ENCODE peak calls at places on chromosome 6, in seven cellular contexts. One of them, this sample, is unnamed.

GRCh38 chr6:17186925-17187324 is 85.1 kb downstream of the STMND1 start:
- DNase-seq in A673: no peak
- DNase-seq in mesendoderm: no peak
- DNase-seq in testis: no peak
- DNase-seq in tibial nerve: no peak
- DNase-seq in hepatocyte: no peak
- DNase-seq in heart left ventricle: no peak
- DNase-seq in this sample: no peak

GRCh38 chr6:23244300-23244699 is 674.9 kb downstream of the HDGFL1 start:
- DNase-seq in A673: no peak
- DNase-seq in mesendoderm: no peak
- DNase-seq in testis: no peak
- DNase-seq in tibial nerve: no peak
- DNase-seq in hepatocyte: no peak
- DNase-seq in heart left ventricle: no peak
- DNase-seq in this sample: no peak

GRCh38 chr6:103122766-103123601 is 1729.5 kb downstream of the GRIK2 start:
- DNase-seq in A673: peak; percentile 87
- DNase-seq in mesendoderm: peak; percentile 88
- DNase-seq in testis: peak; percentile 86
- DNase-seq in tibial nerve: no peak
- DNase-seq in hepatocyte: peak; percentile 86
- DNase-seq in heart left ventricle: no peak
- DNase-seq in this sample: peak; percentile 90

GRCh38 chr6:108811490-108811889 is 36.7 kb upstream of the ARMC2 start:
- DNase-seq in A673: no peak
- DNase-seq in mesendoderm: no peak
- DNase-seq in testis: no peak
- DNase-seq in tibial nerve: no peak
- DNase-seq in hepatocyte: no peak
- DNase-seq in heart left ventricle: no peak
- DNase-seq in this sample: no peak

GRCh38 chr6:119256978-119257462 is 92.5 kb downstream of the MAN1A1 start:
- DNase-seq in A673: no peak
- DNase-seq in mesendoderm: no peak
- DNase-seq in testis: no peak
- DNase-seq in tibial nerve: no peak
- DNase-seq in hepatocyte: no peak
- DNase-seq in heart left ventricle: no peak
- DNase-seq in this sample: no peak

GRCh38 chr6:106501836-106502447 is 127.4 kb downstream of the RTN4IP1 start:
- DNase-seq in A673: no peak
- DNase-seq in mesendoderm: no peak
- DNase-seq in testis: no peak
- DNase-seq in tibial nerve: no peak
- DNase-seq in hepatocyte: no peak
- DNase-seq in heart left ventricle: no peak
- DNase-seq in this sample: no peak

GRCh38 chr6:100269189-100269588 is 195.5 kb downstream of the SIM1 start:
- DNase-seq in A673: no peak
- DNase-seq in mesendoderm: no peak
- DNase-seq in testis: no peak
- DNase-seq in tibial nerve: no peak
- DNase-seq in hepatocyte: no peak
- DNase-seq in heart left ventricle: no peak
- DNase-seq in this sample: no peak

GRCh38 chr6:40788661-40789111 is 201.5 kb upstream of the LRFN2 start:
- DNase-seq in A673: no peak
- DNase-seq in mesendoderm: no peak
- DNase-seq in testis: no peak
- DNase-seq in tibial nerve: no peak
- DNase-seq in hepatocyte: no peak
- DNase-seq in heart left ventricle: no peak
- DNase-seq in this sample: peak; percentile 46

GRCh38 chr6:154731296-154732218 is 1.7 kb upstream of the SCAF8 start:
- DNase-seq in A673: peak; percentile 32
- DNase-seq in mesendoderm: peak; percentile 64
- DNase-seq in testis: no peak
- DNase-seq in tibial nerve: no peak
- DNase-seq in hepatocyte: no peak
- DNase-seq in heart left ventricle: no peak
- DNase-seq in this sample: no peak

GRCh38 chr6:35085359-35086281 is 55.5 kb downstream of the TCP11 start:
- DNase-seq in A673: no peak
- DNase-seq in mesendoderm: no peak
- DNase-seq in testis: no peak
- DNase-seq in tibial nerve: no peak
- DNase-seq in hepatocyte: no peak
- DNase-seq in heart left ventricle: peak; percentile 7
- DNase-seq in this sample: no peak

GRCh38 chr6:156013155-156013554 is 557.5 kb upstream of the NOX3 start:
- DNase-seq in A673: peak; percentile 72
- DNase-seq in mesendoderm: no peak
- DNase-seq in testis: no peak
- DNase-seq in tibial nerve: no peak
- DNase-seq in hepatocyte: no peak
- DNase-seq in heart left ventricle: no peak
- DNase-seq in this sample: no peak

GRCh38 chr6:107386340-107386739 is 73.0 kb downstream of the PDSS2 start:
- DNase-seq in A673: peak; percentile 5
- DNase-seq in mesendoderm: no peak
- DNase-seq in testis: no peak
- DNase-seq in tibial nerve: no peak
- DNase-seq in hepatocyte: no peak
- DNase-seq in heart left ventricle: no peak
- DNase-seq in this sample: no peak

GRCh38 chr6:38337819-38338465 is 301.8 kb downstream of the BTBD9 start:
- DNase-seq in A673: peak; percentile 11
- DNase-seq in mesendoderm: no peak
- DNase-seq in testis: no peak
- DNase-seq in tibial nerve: no peak
- DNase-seq in hepatocyte: peak; percentile 23
- DNase-seq in heart left ventricle: no peak
- DNase-seq in this sample: no peak

GRCh38 chr6:112525749-112526148 is 178.6 kb downstream of the RFPL4B start:
- DNase-seq in A673: no peak
- DNase-seq in mesendoderm: no peak
- DNase-seq in testis: no peak
- DNase-seq in tibial nerve: no peak
- DNase-seq in hepatocyte: no peak
- DNase-seq in heart left ventricle: no peak
- DNase-seq in this sample: no peak

GRCh38 chr6:159691963-159692287 is 1.1 kb downstream of the SOD2 start:
- DNase-seq in A673: no peak
- DNase-seq in mesendoderm: peak; percentile 29
- DNase-seq in testis: no peak
- DNase-seq in tibial nerve: no peak
- DNase-seq in hepatocyte: no peak
- DNase-seq in heart left ventricle: no peak
- DNase-seq in this sample: peak; percentile 11

GRCh38 chr6:98094696-98095095 is 739.7 kb upstream of the POU3F2 start:
- DNase-seq in A673: no peak
- DNase-seq in mesendoderm: no peak
- DNase-seq in testis: no peak
- DNase-seq in tibial nerve: no peak
- DNase-seq in hepatocyte: no peak
- DNase-seq in heart left ventricle: no peak
- DNase-seq in this sample: no peak

GRCh38 chr6:6597682-6598081 is 9.2 kb downstream of the LY86 start:
- DNase-seq in A673: no peak
- DNase-seq in mesendoderm: no peak
- DNase-seq in testis: no peak
- DNase-seq in tibial nerve: no peak
- DNase-seq in hepatocyte: no peak
- DNase-seq in heart left ventricle: no peak
- DNase-seq in this sample: no peak

GRCh38 chr6:24060982-24061754 is 64.8 kb upstream of the NRSN1 start:
- DNase-seq in A673: no peak
- DNase-seq in mesendoderm: no peak
- DNase-seq in testis: no peak
- DNase-seq in tibial nerve: no peak
- DNase-seq in hepatocyte: no peak
- DNase-seq in heart left ventricle: no peak
- DNase-seq in this sample: no peak

GRCh38 chr6:36305885-36306284 is 30.8 kb downstream of the BNIP5 start:
- DNase-seq in A673: no peak
- DNase-seq in mesendoderm: no peak
- DNase-seq in testis: no peak
- DNase-seq in tibial nerve: no peak
- DNase-seq in hepatocyte: no peak
- DNase-seq in heart left ventricle: no peak
- DNase-seq in this sample: no peak

GRCh38 chr6:13346245-13346644 is 17.9 kb upstream of the TBC1D7 start:
- DNase-seq in A673: no peak
- DNase-seq in mesendoderm: no peak
- DNase-seq in testis: no peak
- DNase-seq in tibial nerve: no peak
- DNase-seq in hepatocyte: no peak
- DNase-seq in heart left ventricle: no peak
- DNase-seq in this sample: no peak

GRCh38 chr6:18668994-18669393 is 281.8 kb downstream of the RNF144B start:
- DNase-seq in A673: no peak
- DNase-seq in mesendoderm: peak; percentile 3
- DNase-seq in testis: no peak
- DNase-seq in tibial nerve: no peak
- DNase-seq in hepatocyte: no peak
- DNase-seq in heart left ventricle: no peak
- DNase-seq in this sample: no peak

DNA sequence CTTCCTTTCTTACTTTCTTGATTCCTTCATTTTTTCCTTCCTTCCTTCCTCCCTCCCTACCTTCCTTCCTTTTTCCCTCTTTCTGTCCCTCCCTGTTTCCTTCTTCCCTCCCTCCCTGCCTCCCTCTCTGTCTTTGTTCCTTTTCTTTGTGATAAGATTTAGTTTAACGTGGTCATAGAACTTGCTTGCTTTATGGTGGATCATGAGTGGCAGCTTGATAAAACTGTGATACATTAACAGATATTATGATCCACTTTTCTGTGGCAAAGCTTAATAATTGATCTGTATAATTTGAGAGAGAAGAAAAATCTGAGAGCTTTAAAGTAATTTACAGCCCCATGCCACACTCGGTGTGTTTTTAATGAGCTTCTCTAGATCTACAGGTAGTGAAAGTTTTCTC is 280.5 kb downstream of the RNF144B start:
- DNase-seq in A673: no peak
- DNase-seq in mesendoderm: no peak
- DNase-seq in testis: no peak
- DNase-seq in tibial nerve: no peak
- DNase-seq in hepatocyte: peak; percentile 7
- DNase-seq in heart left ventricle: no peak
- DNase-seq in this sample: no peak
- H3K27me3 ChIP-seq in A673: no peaks in the 10 kb centered on the region
- H3K27me3 ChIP-seq in mesendoderm: no peaks in the 10 kb centered on the region
- H3K27me3 ChIP-seq in testis: no peaks in the 10 kb centered on the region
- H3K27me3 ChIP-seq in tibial nerve: no peaks in the 10 kb centered on the region
- H3K27me3 ChIP-seq in hepatocyte: peaks cover 5% of the 10 kb centered on the region
- H3K27me3 ChIP-seq in heart left ventricle: no peaks in the 10 kb centered on the region
- H3K27me3 ChIP-seq in this sample: no peaks in the 10 kb centered on the region

GRCh38 chr6:25670793-25671513 is 18.9 kb downstream of the SCGN start:
- DNase-seq in A673: peak; percentile 15
- DNase-seq in mesendoderm: peak; percentile 24
- DNase-seq in testis: no peak
- DNase-seq in tibial nerve: no peak
- DNase-seq in hepatocyte: peak; percentile 11
- DNase-seq in heart left ventricle: no peak
- DNase-seq in this sample: no peak

GRCh38 chr6:25675172-25675571 is 23.2 kb downstream of the SCGN start:
- DNase-seq in A673: no peak
- DNase-seq in mesendoderm: no peak
- DNase-seq in testis: peak; percentile 54
- DNase-seq in tibial nerve: no peak
- DNase-seq in hepatocyte: no peak
- DNase-seq in heart left ventricle: no peak
- DNase-seq in this sample: peak; percentile 24

GRCh38 chr6:25670208-25670607 is 18.2 kb downstream of the SCGN start:
- DNase-seq in A673: no peak
- DNase-seq in mesendoderm: no peak
- DNase-seq in testis: no peak
- DNase-seq in tibial nerve: no peak
- DNase-seq in hepatocyte: peak; percentile 25
- DNase-seq in heart left ventricle: no peak
- DNase-seq in this sample: no peak

GRCh38 chr6:25676775-25677174 is 24.8 kb downstream of the SCGN start:
- DNase-seq in A673: no peak
- DNase-seq in mesendoderm: no peak
- DNase-seq in testis: no peak
- DNase-seq in tibial nerve: no peak
- DNase-seq in hepatocyte: no peak
- DNase-seq in heart left ventricle: no peak
- DNase-seq in this sample: no peak

GRCh38 chr6:25671652-25672051 is 19.6 kb downstream of the SCGN start:
- DNase-seq in A673: no peak
- DNase-seq in mesendoderm: no peak
- DNase-seq in testis: no peak
- DNase-seq in tibial nerve: no peak
- DNase-seq in hepatocyte: no peak
- DNase-seq in heart left ventricle: no peak
- DNase-seq in this sample: no peak
- H3K27me3 ChIP-seq in A673: peaks cover 3% of the 10 kb centered on the region
- H3K27me3 ChIP-seq in mesendoderm: no peaks in the 10 kb centered on the region
- H3K27me3 ChIP-seq in testis: no peaks in the 10 kb centered on the region
- H3K27me3 ChIP-seq in tibial nerve: no peaks in the 10 kb centered on the region
- H3K27me3 ChIP-seq in hepatocyte: no peaks in the 10 kb centered on the region
- H3K27me3 ChIP-seq in heart left ventricle: no peaks in the 10 kb centered on the region
- H3K27me3 ChIP-seq in this sample: no peaks in the 10 kb centered on the region

DNA sequence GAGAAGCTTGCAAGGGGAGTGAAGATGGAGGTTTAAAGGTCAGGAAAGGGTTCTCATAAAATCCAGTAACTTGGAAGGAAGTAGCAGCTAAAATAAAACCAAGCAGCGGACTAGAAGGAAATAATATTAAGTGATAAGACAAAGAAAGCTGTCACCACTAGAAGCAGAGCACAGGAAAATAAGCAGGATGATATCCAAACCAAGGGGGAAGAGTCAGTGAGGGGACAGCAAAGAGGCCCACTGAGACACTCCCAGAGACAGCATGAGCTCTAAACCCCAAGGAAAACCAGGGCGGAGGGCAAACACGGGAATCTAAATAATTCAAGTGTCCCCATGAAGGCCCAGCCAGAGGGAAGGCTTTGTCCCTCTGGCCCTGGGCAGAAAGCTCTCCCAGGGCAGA is 13.9 kb downstream of the PDE10A start:
- DNase-seq in A673: no peak
- DNase-seq in mesendoderm: no peak
- DNase-seq in testis: no peak
- DNase-seq in tibial nerve: no peak
- DNase-seq in hepatocyte: no peak
- DNase-seq in heart left ventricle: no peak
- DNase-seq in this sample: no peak
- H3K27me3 ChIP-seq in A673: peaks cover 51% of the 10 kb centered on the region
- H3K27me3 ChIP-seq in mesendoderm: no peaks in the 10 kb centered on the region
- H3K27me3 ChIP-seq in testis: no peaks in the 10 kb centered on the region
- H3K27me3 ChIP-seq in tibial nerve: peaks cover 4% of the 10 kb centered on the region
- H3K27me3 ChIP-seq in hepatocyte: peaks cover under 1% of the 10 kb centered on the region
- H3K27me3 ChIP-seq in heart left ventricle: no peaks in the 10 kb centered on the region
- H3K27me3 ChIP-seq in this sample: no peaks in the 10 kb centered on the region

DNA sequence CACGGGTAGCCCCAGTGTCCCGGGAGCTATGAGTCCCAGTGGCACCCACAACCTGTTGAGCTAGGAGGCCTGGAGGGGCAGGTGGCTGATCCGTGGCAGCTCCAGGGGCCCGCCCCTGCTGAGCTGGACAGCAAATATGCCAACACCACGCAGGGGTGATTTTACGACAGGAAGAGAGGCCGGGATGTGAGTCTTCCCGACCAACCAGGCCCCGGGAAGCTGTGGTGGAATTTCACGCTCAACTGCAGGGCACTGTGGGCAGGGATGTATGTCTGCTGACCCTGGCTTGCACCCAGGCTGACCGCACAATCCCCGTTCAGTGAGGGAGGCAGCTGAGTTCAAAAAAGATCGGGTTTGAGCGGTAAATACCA is 183.9 kb downstream of the ERMARD start:
- DNase-seq in A673: no peak
- DNase-seq in mesendoderm: peak; percentile 35
- DNase-seq in testis: no peak
- DNase-seq in tibial nerve: no peak
- DNase-seq in hepatocyte: no peak
- DNase-seq in heart left ventricle: no peak
- DNase-seq in this sample: no peak
- H3K27me3 ChIP-seq in A673: no peaks in the 10 kb centered on the region
- H3K27me3 ChIP-seq in mesendoderm: no peaks in the 10 kb centered on the region
- H3K27me3 ChIP-seq in testis: no peaks in the 10 kb centered on the region
- H3K27me3 ChIP-seq in tibial nerve: peaks cover 12% of the 10 kb centered on the region
- H3K27me3 ChIP-seq in hepatocyte: no peaks in the 10 kb centered on the region
- H3K27me3 ChIP-seq in heart left ventricle: peaks cover 6% of the 10 kb centered on the region
- H3K27me3 ChIP-seq in this sample: no peaks in the 10 kb centered on the region